ENCODE peak calls at places on chromosomes 11 and 22, in eight cellular contexts. W is neural progenitor cell, I is fibroblast of lung, R is GM12878, S is HCT116, M is keratinocyte, P is PC-3, K is hepatocyte. X is an unnamed sample. For H3K9me3, the result is how much of the 10 kb centered on the place peaks cover.

GRCh38 chr11:2651826-2652237 is 48.0 kb downstream of the KCNQ1OT1 start:
- DNase-seq in W (no peak), I (no peak), R (no peak), S (no peak), M (no peak), P (no peak), K (no peak), X (no peak)

GRCh38 chr11:20154381-20154780 is 5.9 kb downstream of the DBX1 start:
- DNase-seq in W (no peak), I (no peak), R (no peak), S (no peak), M (no peak), P (peak), K (no peak), X (no peak)

GRCh38 chr11:87180743-87181142 is 143.0 kb downstream of the TMEM135 start:
- DNase-seq in W (no peak), I (peak), R (no peak), S (no peak), M (no peak), P (peak), K (no peak), X (peak)

GRCh38 chr11:77993902-77994301 is 566 bp downstream of the INTS4 start:
- DNase-seq in W (peak), I (no peak), R (no peak), S (no peak), M (no peak), P (no peak), K (no peak), X (no peak)

GRCh38 chr11:113991718-113992458 is 17.0 kb downstream of the HTR3A start:
- DNase-seq in W (no peak), I (peak), R (no peak), S (no peak), M (no peak), P (peak), K (peak), X (no peak)

GRCh38 chr22:28600546-28601143 is 79.0 kb downstream of the TTC28 start:
- DNase-seq in W (peak), I (peak), R (no peak), S (peak), M (peak), P (peak), K (peak), X (peak)

GRCh38 chr11:94201004-94201465 is 72.4 kb downstream of the PANX1 start:
- DNase-seq in W (no peak), I (peak), R (no peak), S (no peak), M (no peak), P (peak), K (peak), X (peak)

GRCh38 chr11:110655967-110656366 is 56.3 kb downstream of the ARHGAP20 start:
- DNase-seq in W (no peak), I (no peak), R (no peak), S (no peak), M (no peak), P (no peak), K (no peak), X (no peak)

GRCh38 chr22:23033116-23033905 is 37.0 kb upstream of the GNAZ start:
- DNase-seq in W (no peak), I (no peak), R (no peak), S (no peak), M (no peak), P (no peak), K (no peak), X (no peak)

GRCh38 chr11:94815705-94816344 is 47.7 kb downstream of the AMOTL1 start:
- DNase-seq in W (peak), I (no peak), R (no peak), S (peak), M (no peak), P (peak), K (no peak), X (no peak)

GRCh38 chr11:132032555-132032954 is 662.1 kb downstream of the NTM start:
- DNase-seq in W (no peak), I (peak), R (no peak), S (no peak), M (no peak), P (no peak), K (no peak), X (peak)

GRCh38 chr22:21734540-21735197 is 925 bp downstream of the YPEL1 start:
- DNase-seq in W (peak), I (no peak), R (no peak), S (no peak), M (no peak), P (no peak), K (no peak), X (no peak)

GRCh38 chr11:100817620-100818019 is 130.5 kb downstream of the ARHGAP42 start:
- DNase-seq in W (no peak), I (no peak), R (no peak), S (no peak), M (no peak), P (no peak), K (no peak), X (no peak)

GRCh38 chr11:112334381-112334780 is 73.7 kb upstream of the PLET1 start:
- DNase-seq in W (no peak), I (no peak), R (no peak), S (no peak), M (peak), P (peak), K (no peak), X (no peak)

GRCh38 chr11:114230031-114230430 is 66.2 kb upstream of the NNMT start:
- DNase-seq in W (no peak), I (no peak), R (no peak), S (no peak), M (no peak), P (no peak), K (no peak), X (no peak)

GRCh38 chr11:102111787-102112653 is 1.8 kb downstream of the YAP1 start:
- DNase-seq in W (peak), I (peak), R (no peak), S (peak), M (peak), P (peak), K (peak), X (peak)

GRCh38 chr11:65496304-65497140 is 2.3 kb upstream of the MALAT1 start:
- DNase-seq in W (no peak), I (peak), R (no peak), S (no peak), M (no peak), P (no peak), K (peak), X (no peak)

GRCh38 chr11:2369320-2369719 is 7.8 kb upstream of the CD81 start:
- DNase-seq in W (no peak), I (no peak), R (no peak), S (no peak), M (no peak), P (no peak), K (no peak), X (no peak)

GRCh38 chr11:121321614-121322243 is 29.2 kb downstream of the SC5D start:
- DNase-seq in W (peak), I (peak), R (no peak), S (peak), M (no peak), P (peak), K (peak), X (peak)

GRCh38 chr22:50696799-50697561 is 24.4 kb downstream of the SHANK3 start:
- DNase-seq in W (peak), I (peak), R (no peak), S (no peak), M (no peak), P (peak), K (peak), X (no peak)

GRCh38 chr11:15114501-15115475 is at the start of gene INSC:
- DNase-seq in W (peak), I (peak), R (no peak), S (no peak), M (no peak), P (no peak), K (peak), X (no peak)

GRCh38 chr11:71206186-71206585 is 46.2 kb downstream of the SHANK2 start:
- DNase-seq in W (peak), I (peak), R (no peak), S (no peak), M (no peak), P (no peak), K (peak), X (no peak)

GRCh38 chr11:85682330-85683305 is 3.4 kb downstream of the CCDC89 start:
- DNase-seq in W (no peak), I (peak), R (no peak), S (no peak), M (no peak), P (no peak), K (no peak), X (peak)

GRCh38 chr11:2483426-2483825 is 38.6 kb downstream of the KCNQ1 start:
- DNase-seq in W (no peak), I (no peak), R (no peak), S (no peak), M (no peak), P (no peak), K (no peak), X (no peak)

GRCh38 chr11:68050371-68050841 is 11.6 kb downstream of the TCIRG1 start:
- DNase-seq in W (no peak), I (no peak), R (no peak), S (no peak), M (no peak), P (no peak), K (no peak), X (no peak)

GRCh38 chr11:11306855-11307254 is 46.2 kb downstream of the CSNK2A3 start:
- DNase-seq in W (no peak), I (no peak), R (no peak), S (no peak), M (no peak), P (no peak), K (no peak), X (no peak)

GRCh38 chr22:23431337-23432072 is 148.6 kb downstream of the IGLL1 start:
- DNase-seq in W (peak), I (no peak), R (no peak), S (no peak), M (no peak), P (peak), K (peak), X (no peak)

GRCh38 chr11:127049486-127049885 is 48.9 kb upstream of the KIRREL3 start:
- DNase-seq in W (no peak), I (no peak), R (no peak), S (no peak), M (no peak), P (no peak), K (no peak), X (no peak)

GRCh38 chr11:10318527-10318802 is 13.6 kb downstream of the ADM start:
- DNase-seq in W (no peak), I (no peak), R (no peak), S (no peak), M (no peak), P (no peak), K (no peak), X (no peak)

GRCh38 chr11:128379587-128380279 is 207.6 kb downstream of the ETS1 start:
- DNase-seq in W (no peak), I (no peak), R (no peak), S (no peak), M (no peak), P (peak), K (no peak), X (no peak)

GRCh38 chr11:122138759-122139594 is 23.0 kb upstream of the BLID start:
- DNase-seq in W (no peak), I (no peak), R (no peak), S (no peak), M (no peak), P (peak), K (no peak), X (peak)

GRCh38 chr11:13108416-13108815 is 99.3 kb downstream of the RASSF10 start:
- DNase-seq in W (no peak), I (no peak), R (no peak), S (no peak), M (no peak), P (peak), K (no peak), X (peak)

GRCh38 chr11:27705873-27706820 is 5.9 kb upstream of the BDNF start:
- DNase-seq in W (peak), I (peak), R (no peak), S (no peak), M (no peak), P (peak), K (no peak), X (peak)

GRCh38 chr11:73072935-73073481 is 69.1 kb downstream of the FCHSD2 start:
- DNase-seq in W (no peak), I (peak), R (peak), S (no peak), M (no peak), P (peak), K (peak), X (no peak)

GRCh38 chr11:70323811-70324210 is 53.3 kb downstream of the PPFIA1 start:
- DNase-seq in W (no peak), I (peak), R (no peak), S (no peak), M (no peak), P (no peak), K (no peak), X (peak)

GRCh38 chr11:65479184-65480145 is 19.4 kb upstream of the MALAT1 start:
- DNase-seq in W (peak), I (peak), R (no peak), S (no peak), M (no peak), P (no peak), K (peak), X (peak)

GRCh38 chr11:106228996-106229395 is 151.5 kb downstream of the AASDHPPT start:
- DNase-seq in W (no peak), I (no peak), R (no peak), S (no peak), M (no peak), P (no peak), K (peak), X (no peak)

GRCh38 chr22:46295277-46295971 is 1.2 kb upstream of the GTSE1 start:
- DNase-seq in W (no peak), I (no peak), R (no peak), S (no peak), M (no peak), P (no peak), K (no peak), X (no peak)

GRCh38 chr22:46297151-46297819 is 615 bp downstream of the GTSE1 start:
- DNase-seq in W (peak), I (peak), R (no peak), S (no peak), M (no peak), P (peak), K (peak), X (peak)

GRCh38 chr22:46299101-46299500 is 2.4 kb downstream of the GTSE1 start:
- DNase-seq in W (no peak), I (no peak), R (no peak), S (no peak), M (no peak), P (no peak), K (no peak), X (no peak)

GRCh38 chr22:46294784-46295183 is 1.9 kb upstream of the GTSE1 start:
- DNase-seq in W (no peak), I (no peak), R (no peak), S (no peak), M (no peak), P (no peak), K (no peak), X (no peak)

GRCh38 chr22:46296257-46297150 is at the start of gene GTSE1:
- DNase-seq in W (peak), I (peak), R (peak), S (peak), M (peak), P (peak), K (peak), X (peak)
- TF ChIP-seq CTCF in W (peak), I (no peak), R (peak), S (peak), M (no peak), P (peak), K (peak), X (no peak)

GRCh38 chr22:19755722-19756287 is 4.8 kb upstream of the TBX1 start:
- DNase-seq in W (no peak), I (no peak), R (no peak), S (no peak), M (no peak), P (no peak), K (no peak), X (no peak)
- TF ChIP-seq EZH2 in W (peak), I (peak), R (no peak), S (no peak), M (peak), P (no peak), K (peak), X (no peak)

DNA sequence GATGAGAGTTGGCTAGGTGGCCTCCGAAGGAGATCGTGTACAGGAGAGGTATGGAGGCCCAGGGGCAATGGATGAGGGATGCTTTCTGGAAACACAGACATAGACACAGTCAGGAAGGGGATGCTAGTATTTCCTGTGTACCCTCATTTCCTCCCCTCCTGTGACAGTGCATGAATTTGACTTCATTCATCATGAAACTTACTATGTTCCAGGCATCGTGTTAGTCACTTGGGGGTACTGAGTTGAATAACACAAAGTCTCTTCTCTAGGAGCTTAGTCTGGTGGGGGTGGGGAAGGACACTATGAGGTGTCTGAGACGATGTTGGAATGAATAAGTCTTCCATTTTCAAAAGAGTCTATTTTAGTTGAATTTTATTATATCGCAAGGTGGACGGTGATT is 32.6 kb downstream of the LDLRAD3 start:
- DNase-seq in W (no peak), I (no peak), R (no peak), S (no peak), M (no peak), P (no peak), K (no peak), X (no peak)
- H3K9me3 ChIP-seq in W (under half), I (under half), R (under half), S (under half), M (under half), P (under half), K (under half), X (under half)

DNA sequence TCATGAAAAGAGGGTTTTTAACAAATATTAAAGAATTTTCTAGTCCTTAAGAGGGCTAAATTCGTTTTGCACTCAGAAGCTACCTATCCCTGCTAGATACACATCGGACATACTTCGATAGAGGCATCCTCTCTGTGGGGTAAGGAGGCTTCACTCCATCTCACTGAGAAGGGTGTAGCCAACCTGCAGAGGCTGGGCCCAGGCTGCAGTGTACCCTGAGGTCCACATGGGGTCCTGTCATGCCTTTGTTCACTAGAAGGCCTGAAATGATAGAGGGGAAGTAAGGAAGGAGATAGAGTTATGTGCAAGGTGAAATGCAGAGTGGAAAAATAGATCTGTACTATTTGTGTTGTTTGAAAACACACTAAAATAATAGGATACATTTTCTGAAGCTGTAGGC is 45.6 kb downstream of the IGSF9B start:
- DNase-seq in W (no peak), I (no peak), R (no peak), S (no peak), M (no peak), P (peak), K (no peak), X (no peak)
- TF ChIP-seq CTCF in W (peak), I (no peak), R (peak), S (peak), M (peak), P (peak), K (no peak), X (no peak)

DNA sequence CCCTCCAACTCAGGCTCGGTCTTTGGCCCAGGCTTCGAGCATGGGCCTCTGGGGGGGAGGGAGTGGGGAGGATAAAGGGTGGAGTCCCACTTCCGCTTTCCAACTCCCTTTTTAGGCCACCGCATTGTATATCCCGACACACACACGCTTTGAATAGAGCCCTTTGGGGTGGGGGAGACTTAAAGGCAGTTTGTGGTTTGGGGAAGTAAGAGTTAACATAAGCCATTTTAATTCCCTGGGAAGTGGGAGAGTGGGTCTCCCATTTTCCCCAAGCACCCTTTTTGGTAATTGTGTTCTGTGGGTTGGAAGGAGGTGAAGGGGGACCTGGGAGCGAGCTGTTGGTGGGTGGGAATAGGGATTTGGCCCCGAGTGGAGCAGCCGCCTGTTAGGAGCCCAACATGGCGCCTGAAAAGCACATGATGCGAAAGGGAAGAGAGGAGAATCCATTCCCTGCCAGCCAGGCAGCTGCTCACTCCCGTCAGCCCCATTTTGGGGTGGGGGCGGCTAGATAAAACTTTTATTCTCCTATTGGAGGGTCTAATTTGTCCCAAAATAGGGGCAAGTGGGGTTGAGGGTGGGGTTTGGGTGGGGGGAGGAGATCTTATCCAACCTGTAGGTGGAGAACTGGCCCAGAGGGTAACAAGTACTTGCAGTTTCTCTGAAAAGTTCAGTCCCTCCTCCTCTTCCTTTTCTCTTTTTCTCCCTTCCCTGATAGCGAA is 983 bp downstream of the PCF11 start:
- DNase-seq in W (peak), I (peak), R (no peak), S (no peak), M (no peak), P (peak), K (peak), X (peak)
- TF ChIP-seq EZH2 in W (no peak), I (no peak), R (no peak), S (no peak), M (no peak), P (no peak), K (no peak), X (no peak)

GRCh38 chr22:30386960-30387848 is at the start of gene RNF215:
- DNase-seq in W (peak), I (peak), R (no peak), S (peak), M (no peak), P (peak), K (peak), X (peak)
- H3K9me3 ChIP-seq in W (under half), I (under half), R (under half), S (under half), M (under half), P (under half), K (under half), X (under half)

X was measured in astrocyte.